ENCODE peak calls at places on chromosomes 5 and 9, in eight cellular contexts. E, U, C, I, R, W, Z and Y are unnamed samples.

GRCh38 chr9:14071484-14071883 is 242.5 kb downstream of the NFIB start:
- DNase-seq in E (no peak), U (no peak), C (no peak), I (no peak), R (no peak), W (no peak), Z (no peak), Y (no peak)

GRCh38 chr5:4563400-4563799 is 576.7 kb upstream of the ADAMTS16 start:
- DNase-seq in E (no peak), U (no peak), C (no peak), I (no peak), R (no peak), W (no peak), Z (no peak), Y (no peak)

GRCh38 chr5:174328626-174329299 is 283.3 kb downstream of the NSG2 start:
- DNase-seq in E (peak; percentile 25), U (no peak), C (no peak), I (no peak), R (no peak), W (no peak), Z (no peak), Y (no peak)

GRCh38 chr5:40333459-40334241 is 346.1 kb upstream of the PTGER4 start:
- DNase-seq in E (peak; percentile 43), U (no peak), C (no peak), I (no peak), R (no peak), W (no peak), Z (no peak), Y (no peak)

GRCh38 chr9:14346826-14347407 is 33.0 kb upstream of the NFIB start:
- DNase-seq in E (no peak), U (peak; percentile 79), C (no peak), I (peak; percentile 74), R (no peak), W (peak; percentile 52), Z (no peak), Y (no peak)

GRCh38 chr9:27193886-27194285 is 84.9 kb downstream of the TEK start:
- DNase-seq in E (peak; percentile 33), U (no peak), C (no peak), I (no peak), R (no peak), W (no peak), Z (no peak), Y (no peak)

GRCh38 chr5:146369691-146370090 is 31.1 kb downstream of the POU4F3 start:
- DNase-seq in E (peak; percentile 53), U (no peak), C (no peak), I (no peak), R (no peak), W (no peak), Z (no peak), Y (no peak)

GRCh38 chr5:3346111-3346820 is 249.4 kb upstream of the IRX1 start:
- DNase-seq in E (no peak), U (peak; percentile 65), C (no peak), I (no peak), R (no peak), W (no peak), Z (no peak), Y (no peak)

GRCh38 chr5:59660737-59661136 is 232.8 kb downstream of the PDE4D start:
- DNase-seq in E (peak; percentile 2), U (no peak), C (no peak), I (no peak), R (no peak), W (no peak), Z (peak; percentile 36), Y (no peak)

DNA sequence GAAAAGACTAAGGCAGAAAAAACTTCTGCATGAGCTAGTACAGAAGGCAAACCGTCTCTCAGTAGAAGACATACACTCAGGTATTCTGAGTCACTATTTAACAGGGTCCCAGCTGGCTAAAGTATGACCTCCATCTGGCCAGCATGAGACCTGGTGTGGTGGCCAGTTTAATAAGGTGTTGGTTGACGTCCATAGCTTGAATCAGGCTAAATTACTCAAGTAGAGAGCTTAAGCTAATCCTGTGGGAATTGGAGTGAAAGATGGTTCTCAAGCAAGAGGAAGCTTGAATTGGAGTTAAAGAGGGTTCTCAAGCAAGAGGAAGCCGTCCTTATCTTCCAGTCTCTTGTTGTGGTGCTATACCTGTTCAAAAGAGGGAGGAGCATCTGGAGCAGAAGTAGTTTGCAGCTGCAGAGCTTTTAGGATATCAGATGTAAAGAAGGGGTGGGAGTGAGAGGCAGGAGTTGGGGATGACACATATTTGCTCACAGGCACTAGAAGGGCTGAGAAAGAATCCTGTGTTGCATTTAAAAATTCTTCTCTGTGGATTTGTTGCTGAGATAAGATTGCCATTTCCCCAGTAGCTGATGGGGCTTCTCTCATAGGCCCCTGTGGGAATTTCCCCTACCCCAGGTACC is 136.1 kb upstream of the RUSC2 start:
- DNase-seq in E (peak; percentile 41), U (no peak), C (no peak), I (no peak), R (no peak), W (no peak), Z (no peak), Y (no peak)
- H3K27ac ChIP-seq in E (no peak overlapping the region), U (no peak overlapping the region), C (no peak overlapping the region), I (no peak overlapping the region), R (no peak overlapping the region), W (no peak overlapping the region), Z (no peak overlapping the region), Y (no peak overlapping the region)

GRCh38 chr9:79574716-79575242 is 3.0 kb downstream of the TLE4 start:
- DNase-seq in E (peak; percentile 33), U (no peak), C (no peak), I (no peak), R (no peak), W (no peak), Z (no peak), Y (no peak)
- H3K27ac ChIP-seq in E (no peak overlapping the region), U (no peak overlapping the region), C (no peak overlapping the region), I (no peak overlapping the region), R (no peak overlapping the region), W (peak overlapping the region; percentile 93), Z (no peak overlapping the region), Y (peak overlapping the region; percentile 54)

GRCh38 chr9:96523429-96523828 is 73.5 kb downstream of the HABP4 start:
- DNase-seq in E (no peak), U (no peak), C (peak; percentile 67), I (no peak), R (no peak), W (peak; percentile 44), Z (no peak), Y (no peak)
- H3K27ac ChIP-seq in E (no peak overlapping the region), U (no peak overlapping the region), C (peak overlapping the region; percentile 2), I (peak overlapping the region; percentile 13), R (no peak overlapping the region), W (peak overlapping the region; percentile 64), Z (no peak overlapping the region), Y (peak overlapping the region; percentile 46)

DNA sequence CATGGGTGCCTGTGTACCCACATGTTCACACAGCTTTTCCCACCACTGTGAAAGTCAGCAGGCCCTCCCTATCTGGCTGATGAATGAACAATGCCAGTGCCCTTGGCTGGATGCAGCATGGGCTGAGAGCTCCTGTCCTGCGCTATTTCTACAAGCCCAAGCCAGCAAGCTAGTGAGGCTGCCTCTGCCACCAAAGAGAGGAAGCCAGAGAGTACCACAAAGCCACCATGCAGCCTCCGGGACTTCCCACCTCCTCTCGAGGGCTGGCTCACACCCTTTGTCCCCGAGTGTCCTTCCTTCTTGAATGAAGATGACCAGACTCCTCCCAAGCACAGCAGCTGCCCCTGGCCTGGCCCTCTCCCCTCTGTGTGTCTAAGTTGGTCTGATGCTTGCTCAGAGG is 76.5 kb downstream of the SH3PXD2B start:
- DNase-seq in E (no peak), U (no peak), C (no peak), I (no peak), R (no peak), W (no peak), Z (no peak), Y (no peak)
- H3K27ac ChIP-seq in E (no peak overlapping the region), U (no peak overlapping the region), C (no peak overlapping the region), I (no peak overlapping the region), R (no peak overlapping the region), W (no peak overlapping the region), Z (no peak overlapping the region), Y (no peak overlapping the region)

DNA sequence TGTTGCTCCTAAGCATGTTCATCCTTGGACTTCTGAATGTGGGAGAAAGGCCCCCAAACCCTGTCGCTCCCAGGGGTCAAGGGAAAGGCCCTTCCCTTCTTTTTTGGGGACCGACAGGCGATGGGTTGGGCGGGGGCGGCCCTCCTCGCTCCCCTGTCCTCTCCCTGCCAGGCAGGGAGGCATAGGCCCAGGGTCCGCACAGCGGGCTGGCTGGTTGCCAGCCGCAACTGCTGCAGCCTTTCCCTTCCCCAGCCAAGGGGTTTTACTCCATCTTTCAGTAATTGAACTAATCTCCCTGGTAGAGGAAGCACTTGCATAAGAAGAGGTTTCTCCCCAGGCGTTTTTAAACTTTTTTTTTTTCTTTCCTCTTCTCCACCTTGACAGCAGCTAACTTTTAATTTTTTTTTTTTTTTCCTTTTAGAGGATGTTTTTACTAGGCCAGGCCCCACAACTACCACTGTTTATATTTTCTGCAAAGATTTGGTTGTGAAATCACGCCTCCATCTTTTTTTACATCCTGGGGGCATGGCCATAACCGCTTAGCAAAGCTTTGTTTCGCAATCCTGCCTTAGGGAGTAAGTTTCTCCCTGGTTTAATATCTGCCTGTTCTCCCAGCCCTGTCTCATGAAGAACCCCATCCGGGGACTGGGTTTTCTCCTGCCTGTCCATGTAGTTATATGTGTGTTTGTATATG is 216.9 kb upstream of the ZNF608 start:
- DNase-seq in E (peak; percentile 95), U (peak; percentile 74), C (peak; percentile 36), I (no peak), R (no peak), W (no peak), Z (no peak), Y (no peak)
- H3K27ac ChIP-seq in E (peak overlapping the region; percentile 68), U (no peak overlapping the region), C (no peak overlapping the region), I (no peak overlapping the region), R (no peak overlapping the region), W (no peak overlapping the region), Z (peak overlapping the region; percentile 50), Y (no peak overlapping the region)